ENCODE peak calls at places on chromosomes 16 and 17, in four cellular contexts. Y, V, W and K are unnamed samples.

GRCh38 chr17:66469088-66469442 is 166.7 kb downstream of the PRKCA start:
- DNase-seq in Y (no peak), V (no peak), W (no peak), K (no peak)

GRCh38 chr17:50688168-50688719 is 19.5 kb downstream of the ANKRD40 start:
- DNase-seq in Y (no peak), V (peak), W (no peak), K (no peak)

GRCh38 chr17:44981221-44981968 is 13.3 kb upstream of the C1QL1 start:
- DNase-seq in Y (no peak), V (peak), W (peak), K (no peak)

GRCh38 chr17:34306466-34306865 is 12.8 kb upstream of the CCL8 start:
- DNase-seq in Y (no peak), V (peak), W (peak), K (no peak)

GRCh38 chr17:77011173-77012011 is 129.4 kb upstream of the SEC14L1 start:
- DNase-seq in Y (no peak), V (no peak), W (peak), K (peak)

GRCh38 chr17:43556292-43556691 is 10.2 kb upstream of the ETV4 start:
- DNase-seq in Y (no peak), V (no peak), W (peak), K (no peak)

GRCh38 chr16:56448005-56448404 is 3.1 kb downstream of the NUDT21 start:
- DNase-seq in Y (no peak), V (no peak), W (no peak), K (no peak)

GRCh38 chr16:8958344-8958808 is 5.3 kb downstream of the USP7 start:
- DNase-seq in Y (no peak), V (peak), W (no peak), K (no peak)

GRCh38 chr16:23826528-23827244 is 9.1 kb upstream of the PRKCB start:
- DNase-seq in Y (no peak), V (no peak), W (no peak), K (no peak)

GRCh38 chr16:91484-91883 is 13.5 kb downstream of the MPG start:
- DNase-seq in Y (peak), V (no peak), W (no peak), K (no peak)

GRCh38 chr16:68629315-68629900 is 15.7 kb upstream of the CDH3 start:
- DNase-seq in Y (no peak), V (no peak), W (no peak), K (no peak)

GRCh38 chr16:35391328-35391727 is 1931.9 kb downstream of the TP53TG3F start:
- DNase-seq in Y (no peak), V (peak), W (no peak), K (no peak)

GRCh38 chr16:79381552-79382042 is 218.9 kb downstream of the MAF start:
- DNase-seq in Y (no peak), V (no peak), W (no peak), K (no peak)

GRCh38 chr17:33929181-33929724 is 325.8 kb upstream of the CCL2 start:
- DNase-seq in Y (no peak), V (no peak), W (no peak), K (no peak)

GRCh38 chr17:76927577-76927976 is 59.4 kb downstream of the MGAT5B start:
- DNase-seq in Y (no peak), V (no peak), W (no peak), K (no peak)

GRCh38 chr17:82232876-82233785 is 4.3 kb downstream of the SLC16A3 start:
- DNase-seq in Y (no peak), V (no peak), W (no peak), K (no peak)

GRCh38 chr16:48879173-48879926 is 269.4 kb upstream of the N4BP1 start:
- DNase-seq in Y (no peak), V (no peak), W (no peak), K (no peak)

GRCh38 chr17:79730769-79731483 is at the start of gene ENPP7:
- DNase-seq in Y (no peak), V (no peak), W (no peak), K (no peak)

GRCh38 chr17:81509687-81510523 is 2.7 kb downstream of the ACTG1 start:
- DNase-seq in Y (no peak), V (peak), W (no peak), K (no peak)

GRCh38 chr17:9237661-9238301 is 216.5 kb downstream of the NTN1 start:
- DNase-seq in Y (no peak), V (no peak), W (no peak), K (no peak)

GRCh38 chr16:3142327-3142726 is 7.5 kb downstream of the ZNF213 start:
- DNase-seq in Y (no peak), V (no peak), W (no peak), K (no peak)

GRCh38 chr17:42270596-42270995 is 5.6 kb downstream of the STAT5B start:
- DNase-seq in Y (no peak), V (no peak), W (no peak), K (no peak)

GRCh38 chr16:67278773-67279295 is 498 bp upstream of the PLEKHG4 start:
- DNase-seq in Y (no peak), V (peak), W (peak), K (peak)

GRCh38 chr17:47945529-47946508 is 4.4 kb downstream of the PNPO start:
- DNase-seq in Y (no peak), V (no peak), W (no peak), K (no peak)

GRCh38 chr17:80082403-80083135 is 18.8 kb upstream of the GAA start:
- DNase-seq in Y (peak), V (peak), W (peak), K (peak)

GRCh38 chr16:64375386-64375980 is 746.4 kb downstream of the CDH11 start:
- DNase-seq in Y (no peak), V (no peak), W (no peak), K (no peak)

GRCh38 chr16:54843424-54843750 is 87.3 kb upstream of the IRX5 start:
- DNase-seq in Y (no peak), V (no peak), W (no peak), K (no peak)

GRCh38 chr16:19008770-19009169 is 25.0 kb downstream of the TMC7 start:
- DNase-seq in Y (no peak), V (no peak), W (no peak), K (no peak)

GRCh38 chr17:39484178-39484577 is 22.9 kb downstream of the CDK12 start:
- DNase-seq in Y (no peak), V (no peak), W (no peak), K (no peak)

GRCh38 chr16:2252806-2253148 is 1.4 kb upstream of the ECI1 start:
- DNase-seq in Y (no peak), V (peak), W (no peak), K (no peak)

GRCh38 chr17:79042421-79043190 is 18.6 kb downstream of the C1QTNF1 start:
- DNase-seq in Y (no peak), V (peak), W (peak), K (peak)

GRCh38 chr16:1973461-1974156 is 1.8 kb downstream of the TBL3 start:
- DNase-seq in Y (no peak), V (no peak), W (no peak), K (no peak)

GRCh38 chr16:27532088-27532810 is 17.5 kb downstream of the GTF3C1 start:
- DNase-seq in Y (no peak), V (no peak), W (no peak), K (no peak)

GRCh38 chr16:3999479-3999868 is 116.8 kb downstream of the ADCY9 start:
- DNase-seq in Y (peak), V (no peak), W (no peak), K (no peak)

GRCh38 chr17:31687505-31688126 is 171.4 kb downstream of the COPRS start:
- DNase-seq in Y (no peak), V (no peak), W (no peak), K (no peak)

GRCh38 chr16:12362482-12363458 is 386.2 kb downstream of the SNX29 start:
- DNase-seq in Y (peak), V (no peak), W (no peak), K (no peak)

GRCh38 chr16:53600076-53600475 is 97.1 kb upstream of the AKTIP start:
- DNase-seq in Y (no peak), V (no peak), W (no peak), K (no peak)

GRCh38 chr16:106623-107324 is 28.7 kb downstream of the MPG start:
- DNase-seq in Y (no peak), V (peak), W (peak), K (peak)

GRCh38 chr16:68197250-68197649 is 38.7 kb downstream of the ESRP2 start:
- DNase-seq in Y (no peak), V (peak), W (no peak), K (no peak)